ENCODE peak calls at places on chromosomes 5 and 9, in eight cellular contexts. A is lung, Y is gastrocnemius medialis, O is neural crest cell, R is fibroblast of the aortic adventitia, G is mesothelial cell of epicardium, S is HFF-Myc, N is kidney epithelial cell. K is an unnamed sample.

GRCh38 chr5:83720805-83721431 is at the start of gene HAPLN1:
- DNase-seq in A (no peak), Y (no peak), O (peak; percentile 6), R (no peak), G (no peak), S (no peak), N (no peak), K (no peak)

GRCh38 chr5:106600803-106601202 is 1069.9 kb downstream of the EFNA5 start:
- DNase-seq in A (no peak), Y (no peak), O (no peak), R (no peak), G (no peak), S (no peak), N (no peak), K (no peak)

GRCh38 chr5:59607126-59607807 is 286.3 kb downstream of the PDE4D start:
- DNase-seq in A (no peak), Y (no peak), O (no peak), R (no peak), G (no peak), S (no peak), N (no peak), K (no peak)

GRCh38 chr5:112846556-112846955 is 14.5 kb upstream of the SRP19 start:
- DNase-seq in A (no peak), Y (no peak), O (no peak), R (no peak), G (no peak), S (no peak), N (no peak), K (no peak)

GRCh38 chr9:89635816-89636215 is 31.0 kb downstream of the GADD45G start:
- DNase-seq in A (no peak), Y (no peak), O (no peak), R (peak; percentile 4), G (no peak), S (no peak), N (peak; percentile 54), K (no peak)

GRCh38 chr5:61576556-61576955 is 244.5 kb downstream of the ZSWIM6 start:
- DNase-seq in A (no peak), Y (no peak), O (no peak), R (no peak), G (no peak), S (no peak), N (no peak), K (no peak)

GRCh38 chr9:136006169-136006568 is 45.0 kb upstream of the UBAC1 start:
- DNase-seq in A (no peak), Y (no peak), O (no peak), R (no peak), G (no peak), S (no peak), N (no peak), K (no peak)

GRCh38 chr5:103035701-103036100 is 84.2 kb downstream of the GIN1 start:
- DNase-seq in A (no peak), Y (no peak), O (no peak), R (no peak), G (no peak), S (no peak), N (no peak), K (no peak)

GRCh38 chr5:138528208-138528607 is 14.8 kb downstream of the ETF1 start:
- DNase-seq in A (no peak), Y (no peak), O (no peak), R (peak; percentile 39), G (no peak), S (no peak), N (no peak), K (no peak)

GRCh38 chr9:133122935-133123611 is 2.0 kb upstream of the RALGDS start:
- DNase-seq in A (no peak), Y (no peak), O (no peak), R (no peak), G (no peak), S (no peak), N (no peak), K (no peak)

GRCh38 chr9:89654025-89654662 is 49.3 kb downstream of the GADD45G start:
- DNase-seq in A (no peak), Y (no peak), O (no peak), R (no peak), G (no peak), S (no peak), N (no peak), K (no peak)

GRCh38 chr9:129143461-129143927 is 32.3 kb downstream of the PTPA start:
- DNase-seq in A (peak; percentile 57), Y (no peak), O (peak; percentile 37), R (peak; percentile 92), G (no peak), S (no peak), N (no peak), K (no peak)

GRCh38 chr9:134602547-134603362 is 38.8 kb upstream of the COL5A1 start:
- DNase-seq in A (peak; percentile 36), Y (no peak), O (no peak), R (peak; percentile 99), G (peak; percentile 83), S (peak; percentile 81), N (peak; percentile 65), K (no peak)

GRCh38 chr9:114110180-114110579 is 11.1 kb upstream of the KIF12 start:
- DNase-seq in A (no peak), Y (no peak), O (no peak), R (peak; percentile 72), G (no peak), S (no peak), N (peak; percentile 82), K (no peak)

GRCh38 chr5:76401801-76402250 is 1.3 kb upstream of the IQGAP2 start:
- DNase-seq in A (no peak), Y (no peak), O (no peak), R (no peak), G (no peak), S (no peak), N (no peak), K (peak; percentile 31)

GRCh38 chr5:37015795-37016666 is 139.5 kb downstream of the NIPBL start:
- DNase-seq in A (no peak), Y (no peak), O (no peak), R (peak; percentile 68), G (no peak), S (no peak), N (no peak), K (no peak)

GRCh38 chr9:121326130-121326838 is 43.8 kb downstream of the STOM start:
- DNase-seq in A (peak; percentile 63), Y (peak; percentile 74), O (no peak), R (peak; percentile 99), G (no peak), S (no peak), N (no peak), K (no peak)

GRCh38 chr9:78783743-78784142 is 486.8 kb downstream of the PSAT1 start:
- DNase-seq in A (no peak), Y (no peak), O (no peak), R (no peak), G (no peak), S (no peak), N (no peak), K (no peak)
- TF ChIP-seq CTCF in A (no peak), Y (no peak), O (peak; percentile 46), R (peak; percentile 13), G (peak; percentile 63), S (peak; percentile 29), N (peak; percentile 19), K (no peak)

GRCh38 chr5:171855798-171856772 is 70.5 kb downstream of the SMIM23 start:
- DNase-seq in A (no peak), Y (no peak), O (no peak), R (no peak), G (no peak), S (no peak), N (no peak), K (no peak)

GRCh38 chr5:171857537-171857936 is 71.9 kb downstream of the SMIM23 start:
- DNase-seq in A (no peak), Y (no peak), O (no peak), R (no peak), G (no peak), S (no peak), N (no peak), K (no peak)

GRCh38 chr5:171855265-171855664 is 69.6 kb downstream of the SMIM23 start:
- DNase-seq in A (no peak), Y (no peak), O (no peak), R (no peak), G (no peak), S (no peak), N (no peak), K (no peak)

GRCh38 chr5:171861383-171861782 is 75.8 kb downstream of the SMIM23 start:
- DNase-seq in A (no peak), Y (no peak), O (no peak), R (peak; percentile 47), G (no peak), S (no peak), N (no peak), K (no peak)

GRCh38 chr5:171858303-171858702 is 72.7 kb downstream of the SMIM23 start:
- DNase-seq in A (no peak), Y (no peak), O (no peak), R (no peak), G (no peak), S (no peak), N (no peak), K (no peak)
- TF ChIP-seq CTCF in A (no peak), Y (peak; percentile 43), O (peak; percentile 50), R (peak; percentile 34), G (peak; percentile 23), S (peak; percentile 59), N (peak; percentile 37), K (peak; percentile 55)

GRCh38 chr9:83405674-83406255 is 132.4 kb downstream of the FRMD3 start:
- DNase-seq in A (no peak), Y (no peak), O (no peak), R (peak; percentile 39), G (no peak), S (no peak), N (no peak), K (no peak)
- TF ChIP-seq CTCF in A (no peak), Y (no peak), O (no peak), R (peak; percentile 33), G (no peak), S (no peak), N (no peak), K (no peak)

GRCh38 chr5:151218177-151218576 is 5.7 kb downstream of the CCDC69 start:
- DNase-seq in A (no peak), Y (no peak), O (no peak), R (no peak), G (no peak), S (no peak), N (no peak), K (no peak)

GRCh38 chr5:151219138-151219537 is 4.8 kb downstream of the CCDC69 start:
- DNase-seq in A (no peak), Y (no peak), O (no peak), R (no peak), G (no peak), S (no peak), N (no peak), K (no peak)

GRCh38 chr5:151221574-151221973 is 2.3 kb downstream of the CCDC69 start:
- DNase-seq in A (no peak), Y (no peak), O (no peak), R (peak; percentile 23), G (no peak), S (no peak), N (no peak), K (no peak)

GRCh38 chr5:151222054-151222768 is 1.7 kb downstream of the CCDC69 start:
- DNase-seq in A (no peak), Y (peak; percentile 66), O (no peak), R (no peak), G (no peak), S (no peak), N (no peak), K (no peak)

DNA sequence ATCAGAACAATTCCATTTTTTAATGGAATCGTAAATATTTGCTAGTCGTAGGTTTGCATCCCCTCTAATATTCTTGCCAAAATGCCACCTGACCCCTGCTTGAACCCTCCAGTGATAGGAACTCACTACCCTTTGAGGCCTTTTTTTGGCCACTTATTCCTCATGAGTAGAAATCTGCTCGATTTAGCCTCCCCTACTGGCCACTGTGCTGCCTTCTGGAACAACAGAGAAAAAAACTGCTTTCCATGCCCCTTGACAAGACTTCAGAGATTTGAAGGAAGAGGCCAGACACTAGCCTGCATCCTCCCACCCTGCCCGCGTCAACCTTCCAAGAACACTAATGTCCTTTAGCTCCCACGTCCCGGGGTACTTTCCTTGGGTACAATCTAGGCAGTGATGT is 4.1 kb downstream of the CCDC69 start:
- DNase-seq in A (no peak), Y (no peak), O (no peak), R (no peak), G (no peak), S (no peak), N (no peak), K (no peak)
- TF ChIP-seq CTCF in A (no peak), Y (no peak), O (no peak), R (peak; percentile 12), G (no peak), S (no peak), N (peak; percentile 17), K (peak; percentile 29)

K was measured in GM13977.